ENCODE peak calls at places on chromosomes 5 and 9, in seven cellular contexts. X is BJ, U is transverse colon, E is lung, P is GM23248, W is psoas muscle, Q is heart right ventricle. I is an unnamed sample.

GRCh38 chr5:134075102-134075501 is 39.4 kb upstream of the TCF7 start:
- DNase-seq in X (no peak), U (no peak), E (no peak), P (no peak), W (no peak), Q (no peak), I (no peak)

GRCh38 chr5:136198453-136198852 is 5.5 kb upstream of the SMIM32 start:
- DNase-seq in X (no peak), U (no peak), E (peak; percentile 17), P (no peak), W (no peak), Q (no peak), I (no peak)

GRCh38 chr9:104074876-104075275 is 19.2 kb upstream of the SMC2 start:
- DNase-seq in X (peak; percentile 67), U (no peak), E (no peak), P (peak; percentile 86), W (no peak), Q (no peak), I (no peak)

GRCh38 chr5:140345919-140346347 is 470 bp downstream of the HBEGF start:
- DNase-seq in X (no peak), U (peak; percentile 60), E (peak; percentile 52), P (peak; percentile 83), W (peak; percentile 79), Q (peak; percentile 80), I (peak; percentile 66)

GRCh38 chr9:136762915-136763648 is 1.2 kb downstream of the LCN15 start:
- DNase-seq in X (no peak), U (peak; percentile 52), E (no peak), P (peak; percentile 40), W (no peak), Q (peak; percentile 69), I (peak; percentile 66)

GRCh38 chr9:106557996-106558667 is 304.8 kb upstream of the ZNF462 start:
- DNase-seq in X (no peak), U (no peak), E (no peak), P (no peak), W (no peak), Q (no peak), I (no peak)

GRCh38 chr9:35650341-35651158 is at the start of gene SIT1:
- DNase-seq in X (no peak), U (no peak), E (no peak), P (no peak), W (no peak), Q (no peak), I (no peak)

GRCh38 chr5:65072836-65073620 is 304.3 kb downstream of the CWC27 start:
- DNase-seq in X (no peak), U (no peak), E (no peak), P (no peak), W (no peak), Q (no peak), I (peak; percentile 37)

GRCh38 chr9:114124666-114125580 is 25.8 kb upstream of the KIF12 start:
- DNase-seq in X (no peak), U (no peak), E (no peak), P (no peak), W (no peak), Q (no peak), I (no peak)

GRCh38 chr9:23643656-23644258 is 182.3 kb downstream of the ELAVL2 start:
- DNase-seq in X (no peak), U (no peak), E (no peak), P (no peak), W (no peak), Q (no peak), I (no peak)

GRCh38 chr5:128358826-128359225 is 179.2 kb downstream of the FBN2 start:
- DNase-seq in X (peak; percentile 26), U (no peak), E (no peak), P (peak; percentile 43), W (no peak), Q (no peak), I (no peak)

GRCh38 chr9:31168161-31168560 is 1216.3 kb upstream of the ACO1 start:
- DNase-seq in X (no peak), U (no peak), E (no peak), P (no peak), W (no peak), Q (no peak), I (peak; percentile 22)

GRCh38 chr5:54807421-54807820 is 178.0 kb downstream of the ESM1 start:
- DNase-seq in X (no peak), U (no peak), E (no peak), P (peak; percentile 72), W (no peak), Q (no peak), I (no peak)

GRCh38 chr9:138060365-138060764 is 182.8 kb downstream of the CACNA1B start:
- DNase-seq in X (no peak), U (no peak), E (no peak), P (no peak), W (no peak), Q (no peak), I (no peak)

GRCh38 chr5:141084487-141084989 is 9.9 kb upstream of the PCDHB2 start:
- DNase-seq in X (peak; percentile 14), U (peak; percentile 18), E (peak; percentile 53), P (peak; percentile 85), W (no peak), Q (no peak), I (peak; percentile 86)

GRCh38 chr9:109467936-109468335 is 30.2 kb downstream of the PTPN3 start:
- DNase-seq in X (no peak), U (no peak), E (no peak), P (no peak), W (no peak), Q (no peak), I (no peak)

GRCh38 chr5:111948517-111948916 is 191.5 kb upstream of the NREP start:
- DNase-seq in X (peak; percentile 97), U (no peak), E (no peak), P (peak; percentile 96), W (no peak), Q (no peak), I (no peak)

GRCh38 chr5:123865641-123866040 is 353.7 kb downstream of the CSNK1G3 start:
- DNase-seq in X (no peak), U (no peak), E (no peak), P (peak; percentile 7), W (no peak), Q (no peak), I (no peak)

DNA sequence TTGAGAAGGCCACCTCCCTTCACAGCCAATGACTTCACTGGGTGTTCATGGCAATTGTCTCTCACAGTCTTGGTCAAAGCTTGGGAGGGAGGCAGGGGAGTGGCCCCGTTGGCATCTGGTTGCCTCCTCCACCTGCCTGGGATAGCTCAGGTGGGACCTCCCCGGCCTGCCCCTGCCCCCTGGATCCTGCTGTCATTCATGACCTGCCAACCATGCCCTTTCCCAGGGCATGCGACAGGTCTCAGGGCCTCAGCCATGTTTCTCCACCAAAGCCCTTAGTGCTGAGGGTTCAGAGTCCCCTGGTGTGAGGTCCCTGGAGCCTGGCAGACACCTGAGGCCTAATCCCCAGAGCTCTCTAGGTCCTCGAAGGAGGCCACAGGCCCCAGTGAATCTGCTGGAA is 5.5 kb downstream of the DAB2IP start:
- DNase-seq in X (no peak), U (no peak), E (no peak), P (no peak), W (no peak), Q (no peak), I (no peak)
- H3K36me3 ChIP-seq in X (no peaks in the 10 kb centered on the region), U (no peaks in the 10 kb centered on the region), E (no peaks in the 10 kb centered on the region), P (no peaks in the 10 kb centered on the region), W (no peaks in the 10 kb centered on the region), Q (peaks cover 7% of the 10 kb centered on the region), I (no peaks in the 10 kb centered on the region)

GRCh38 chr9:98409637-98410173 is 154.3 kb upstream of the TBC1D2 start:
- DNase-seq in X (no peak), U (no peak), E (no peak), P (no peak), W (no peak), Q (no peak), I (no peak)
- H3K4me3 ChIP-seq in X (no peak overlapping the region), U (no peak overlapping the region), E (no peak overlapping the region), P (no peak overlapping the region), W (no peak overlapping the region), Q (no peak overlapping the region), I (no peak overlapping the region)

GRCh38 chr9:96480736-96481135 is 30.8 kb downstream of the HABP4 start:
- DNase-seq in X (no peak), U (no peak), E (no peak), P (no peak), W (no peak), Q (no peak), I (no peak)

GRCh38 chr9:96476591-96476990 is 26.6 kb downstream of the HABP4 start:
- DNase-seq in X (no peak), U (no peak), E (no peak), P (peak; percentile 75), W (no peak), Q (no peak), I (no peak)

GRCh38 chr9:96476013-96476412 is 26.0 kb downstream of the HABP4 start:
- DNase-seq in X (no peak), U (no peak), E (no peak), P (no peak), W (no peak), Q (no peak), I (no peak)

GRCh38 chr9:96482471-96482870 is 32.5 kb downstream of the HABP4 start:
- DNase-seq in X (no peak), U (no peak), E (no peak), P (no peak), W (no peak), Q (no peak), I (no peak)

DNA sequence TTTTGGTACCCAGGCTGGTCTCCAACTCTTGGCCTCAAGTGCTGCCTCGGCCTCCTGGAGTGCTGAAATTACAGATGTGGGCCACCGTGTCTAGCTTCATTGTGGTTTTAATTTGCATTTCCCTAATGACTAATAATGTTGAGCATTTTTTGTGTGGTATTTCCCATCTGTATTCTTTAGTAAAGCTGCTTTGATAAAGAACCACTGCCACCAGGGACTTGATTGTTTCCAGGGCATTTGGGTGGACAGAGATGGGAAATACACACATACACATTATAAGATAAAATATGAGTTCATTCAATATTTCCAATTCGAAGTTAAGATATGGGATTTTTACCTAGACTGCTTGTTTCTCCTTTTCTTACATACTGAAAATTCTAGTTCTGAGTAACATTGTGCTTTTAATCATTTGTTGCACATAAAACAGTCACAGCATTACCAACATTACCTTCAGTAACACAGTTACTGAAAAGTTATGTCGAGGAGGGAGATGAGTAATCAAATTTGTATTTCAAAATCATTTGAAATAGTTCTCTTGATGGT is 28.9 kb downstream of the HABP4 start:
- DNase-seq in X (no peak), U (no peak), E (no peak), P (peak; percentile 76), W (no peak), Q (no peak), I (no peak)
- H3K36me3 ChIP-seq in X (no peaks in the 10 kb centered on the region), U (no peaks in the 10 kb centered on the region), E (no peaks in the 10 kb centered on the region), P (peaks cover 6% of the 10 kb centered on the region), W (no peaks in the 10 kb centered on the region), Q (peaks cover 53% of the 10 kb centered on the region), I (peaks cover 4% of the 10 kb centered on the region)

GRCh38 chr5:169413416-169413815 is 112.5 kb upstream of the SLIT3 start:
- DNase-seq in X (no peak), U (no peak), E (no peak), P (peak; percentile 75), W (no peak), Q (no peak), I (no peak)

GRCh38 chr5:169415948-169416347 is 115.0 kb upstream of the SLIT3 start:
- DNase-seq in X (no peak), U (no peak), E (no peak), P (no peak), W (no peak), Q (no peak), I (no peak)

GRCh38 chr5:169415351-169415750 is 114.4 kb upstream of the SLIT3 start:
- DNase-seq in X (no peak), U (no peak), E (no peak), P (peak; percentile 77), W (no peak), Q (no peak), I (no peak)

GRCh38 chr5:169417676-169418075 is 116.7 kb upstream of the SLIT3 start:
- DNase-seq in X (no peak), U (no peak), E (no peak), P (no peak), W (no peak), Q (no peak), I (no peak)

GRCh38 chr5:169416583-169417196 is 115.8 kb upstream of the SLIT3 start:
- DNase-seq in X (no peak), U (peak; percentile 13), E (no peak), P (peak; percentile 100), W (peak; percentile 61), Q (peak; percentile 43), I (peak; percentile 87)
- H3K4me3 ChIP-seq in X (no peak overlapping the region), U (no peak overlapping the region), E (no peak overlapping the region), P (peak overlapping the region; percentile 47), W (no peak overlapping the region), Q (no peak overlapping the region), I (no peak overlapping the region)